ENCODE peak calls at places on chromosome X, in four cellular contexts. One of them, this sample, is unnamed.

GRCh38 chrX:10450229-10450958 is 170.0 kb downstream of the MID1 start:
- DNase-seq in HCT116: no peak
- DNase-seq in GM12878: no peak
- DNase-seq in WTC11: no peak
- DNase-seq in this sample: no peak

GRCh38 chrX:101460669-101461068 is 24.6 kb upstream of the ARMCX4 start:
- DNase-seq in HCT116: no peak
- DNase-seq in GM12878: no peak
- DNase-seq in WTC11: no peak
- DNase-seq in this sample: no peak

GRCh38 chrX:46140272-46140671 is 404.9 kb downstream of the ZNF674 start:
- DNase-seq in HCT116: no peak
- DNase-seq in GM12878: no peak
- DNase-seq in WTC11: no peak
- DNase-seq in this sample: no peak

GRCh38 chrX:135477576-135477975 is 42.9 kb upstream of the INTS6L start:
- DNase-seq in HCT116: peak
- DNase-seq in GM12878: no peak
- DNase-seq in WTC11: peak
- DNase-seq in this sample: peak

GRCh38 chrX:12996934-12997435 is 22.1 kb downstream of the TMSB4X start:
- DNase-seq in HCT116: no peak
- DNase-seq in GM12878: no peak
- DNase-seq in WTC11: no peak
- DNase-seq in this sample: no peak

GRCh38 chrX:24498181-24498580 is 33.1 kb downstream of the PDK3 start:
- DNase-seq in HCT116: no peak
- DNase-seq in GM12878: no peak
- DNase-seq in WTC11: no peak
- DNase-seq in this sample: peak

GRCh38 chrX:39309018-39309620 is 507.9 kb downstream of the MID1IP1 start:
- DNase-seq in HCT116: no peak
- DNase-seq in GM12878: no peak
- DNase-seq in WTC11: no peak
- DNase-seq in this sample: no peak

GRCh38 chrX:95889279-95889678 is 795.4 kb upstream of the DIAPH2 start:
- DNase-seq in HCT116: no peak
- DNase-seq in GM12878: no peak
- DNase-seq in WTC11: no peak
- DNase-seq in this sample: no peak

GRCh38 chrX:19602866-19603620 is 87.7 kb upstream of the MAP3K15 start:
- DNase-seq in HCT116: peak
- DNase-seq in GM12878: no peak
- DNase-seq in WTC11: no peak
- DNase-seq in this sample: no peak

GRCh38 chrX:14032383-14032782 is 2.7 kb upstream of the GEMIN8 start:
- DNase-seq in HCT116: no peak
- DNase-seq in GM12878: no peak
- DNase-seq in WTC11: peak
- DNase-seq in this sample: peak

GRCh38 chrX:40158036-40158706 is 60.4 kb upstream of the BCOR start:
- DNase-seq in HCT116: no peak
- DNase-seq in GM12878: no peak
- DNase-seq in WTC11: peak
- DNase-seq in this sample: no peak

GRCh38 chrX:11321986-11322385 is 28.8 kb downstream of the AMELX start:
- DNase-seq in HCT116: no peak
- DNase-seq in GM12878: no peak
- DNase-seq in WTC11: no peak
- DNase-seq in this sample: no peak

GRCh38 chrX:1480082-1480785 is 27.5 kb upstream of the ASMTL start:
- DNase-seq in HCT116: no peak
- DNase-seq in GM12878: no peak
- DNase-seq in WTC11: no peak
- DNase-seq in this sample: no peak

GRCh38 chrX:44568196-44568595 is 25.5 kb upstream of the FUNDC1 start:
- DNase-seq in HCT116: no peak
- DNase-seq in GM12878: no peak
- DNase-seq in WTC11: no peak
- DNase-seq in this sample: no peak

GRCh38 chrX:18075603-18076002 is 145.1 kb downstream of the BEND2 start:
- DNase-seq in HCT116: no peak
- DNase-seq in GM12878: no peak
- DNase-seq in WTC11: no peak
- DNase-seq in this sample: no peak

GRCh38 chrX:118497180-118497814 is 1.7 kb downstream of the DOCK11 start:
- DNase-seq in HCT116: no peak
- DNase-seq in GM12878: no peak
- DNase-seq in WTC11: no peak
- DNase-seq in this sample: no peak

GRCh38 chrX:44997282-44997813 is 124.4 kb downstream of the KDM6A start:
- DNase-seq in HCT116: no peak
- DNase-seq in GM12878: no peak
- DNase-seq in WTC11: no peak
- DNase-seq in this sample: no peak

GRCh38 chrX:40573763-40574162 is 7.0 kb upstream of the ATP6AP2 start:
- DNase-seq in HCT116: no peak
- DNase-seq in GM12878: no peak
- DNase-seq in WTC11: peak
- DNase-seq in this sample: no peak

GRCh38 chrX:23907106-23907495 is 637 bp downstream of the APOO start:
- DNase-seq in HCT116: no peak
- DNase-seq in GM12878: no peak
- DNase-seq in WTC11: no peak
- DNase-seq in this sample: no peak

GRCh38 chrX:110395877-110396276 is 37.2 kb downstream of the RTL9 start:
- DNase-seq in HCT116: no peak
- DNase-seq in GM12878: no peak
- DNase-seq in WTC11: no peak
- DNase-seq in this sample: no peak

GRCh38 chrX:55008571-55009358 is 8.6 kb downstream of the APEX2 start:
- DNase-seq in HCT116: peak
- DNase-seq in GM12878: no peak
- DNase-seq in WTC11: no peak
- DNase-seq in this sample: no peak

GRCh38 chrX:135185795-135186443 is 14.7 kb upstream of the CT55 start:
- DNase-seq in HCT116: peak
- DNase-seq in GM12878: peak
- DNase-seq in WTC11: peak
- DNase-seq in this sample: peak

GRCh38 chrX:104510801-104511200 is 55.2 kb upstream of the IL1RAPL2 start:
- DNase-seq in HCT116: no peak
- DNase-seq in GM12878: no peak
- DNase-seq in WTC11: no peak
- DNase-seq in this sample: no peak

GRCh38 chrX:39772057-39772832 is 325.5 kb downstream of the BCOR start:
- DNase-seq in HCT116: no peak
- DNase-seq in GM12878: no peak
- DNase-seq in WTC11: peak
- DNase-seq in this sample: peak

GRCh38 chrX:85112270-85112669 is 108.6 kb downstream of the APOOL start:
- DNase-seq in HCT116: no peak
- DNase-seq in GM12878: no peak
- DNase-seq in WTC11: no peak
- DNase-seq in this sample: no peak

GRCh38 chrX:30307466-30307865 is 1.7 kb downstream of the NR0B1 start:
- DNase-seq in HCT116: no peak
- DNase-seq in GM12878: no peak
- DNase-seq in WTC11: no peak
- DNase-seq in this sample: no peak

GRCh38 chrX:120308558-120308957 is 2.7 kb downstream of the TMEM255A start:
- DNase-seq in HCT116: no peak
- DNase-seq in GM12878: no peak
- DNase-seq in WTC11: peak
- DNase-seq in this sample: no peak

GRCh38 chrX:18390941-18391538 is 34.4 kb upstream of the CDKL5 start:
- DNase-seq in HCT116: peak
- DNase-seq in GM12878: peak
- DNase-seq in WTC11: peak
- DNase-seq in this sample: peak

GRCh38 chrX:39613508-39613921 is 484.2 kb downstream of the BCOR start:
- DNase-seq in HCT116: no peak
- DNase-seq in GM12878: no peak
- DNase-seq in WTC11: peak
- DNase-seq in this sample: peak

GRCh38 chrX:100979881-100980607 is 10.5 kb downstream of the ARL13A start:
- DNase-seq in HCT116: no peak
- DNase-seq in GM12878: no peak
- DNase-seq in WTC11: no peak
- DNase-seq in this sample: no peak

GRCh38 chrX:50100188-50100587 is 100.6 kb downstream of the AKAP4 start:
- DNase-seq in HCT116: no peak
- DNase-seq in GM12878: no peak
- DNase-seq in WTC11: no peak
- DNase-seq in this sample: peak

GRCh38 chrX:27600686-27601085 is 10.5 kb downstream of the DCAF8L2 start:
- DNase-seq in HCT116: no peak
- DNase-seq in GM12878: no peak
- DNase-seq in WTC11: no peak
- DNase-seq in this sample: no peak

DNA sequence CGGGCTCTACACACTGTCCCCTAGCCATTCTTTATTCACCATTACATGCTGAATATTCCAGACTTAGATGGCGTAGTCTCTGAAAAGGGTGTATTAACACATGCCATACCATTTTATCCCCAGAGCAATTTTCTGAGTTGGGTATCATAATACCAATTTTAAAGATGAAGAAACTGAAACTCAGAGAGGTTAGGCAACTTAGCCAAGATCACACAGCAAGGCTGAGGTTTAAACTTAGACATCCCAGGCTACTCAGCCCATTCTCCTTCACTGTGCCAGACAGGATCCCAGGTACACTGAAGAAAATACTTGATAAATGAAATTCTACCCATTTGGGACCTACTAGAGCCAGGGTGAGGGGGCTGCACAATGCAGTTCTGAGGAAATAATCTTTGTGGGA is 67.4 kb upstream of the ARHGAP36 start:
- DNase-seq in HCT116: no peak
- DNase-seq in GM12878: no peak
- DNase-seq in WTC11: no peak
- DNase-seq in this sample: no peak
- TF ChIP-seq SP1 in HCT116: no peak
- TF ChIP-seq SP1 in GM12878: no peak
- TF ChIP-seq SP1 in WTC11: no peak
- TF ChIP-seq SP1 in this sample: no peak

GRCh38 chrX:65874110-65874509 is 165.8 kb downstream of the VSIG4 start:
- DNase-seq in HCT116: no peak
- DNase-seq in GM12878: no peak
- DNase-seq in WTC11: no peak
- DNase-seq in this sample: no peak

GRCh38 chrX:65866146-65866545 is 173.7 kb downstream of the VSIG4 start:
- DNase-seq in HCT116: no peak
- DNase-seq in GM12878: peak
- DNase-seq in WTC11: no peak
- DNase-seq in this sample: no peak

GRCh38 chrX:65866762-65867161 is 173.1 kb downstream of the VSIG4 start:
- DNase-seq in HCT116: no peak
- DNase-seq in GM12878: no peak
- DNase-seq in WTC11: no peak
- DNase-seq in this sample: no peak

GRCh38 chrX:65874765-65875164 is 165.1 kb downstream of the VSIG4 start:
- DNase-seq in HCT116: no peak
- DNase-seq in GM12878: no peak
- DNase-seq in WTC11: no peak
- DNase-seq in this sample: no peak

DNA sequence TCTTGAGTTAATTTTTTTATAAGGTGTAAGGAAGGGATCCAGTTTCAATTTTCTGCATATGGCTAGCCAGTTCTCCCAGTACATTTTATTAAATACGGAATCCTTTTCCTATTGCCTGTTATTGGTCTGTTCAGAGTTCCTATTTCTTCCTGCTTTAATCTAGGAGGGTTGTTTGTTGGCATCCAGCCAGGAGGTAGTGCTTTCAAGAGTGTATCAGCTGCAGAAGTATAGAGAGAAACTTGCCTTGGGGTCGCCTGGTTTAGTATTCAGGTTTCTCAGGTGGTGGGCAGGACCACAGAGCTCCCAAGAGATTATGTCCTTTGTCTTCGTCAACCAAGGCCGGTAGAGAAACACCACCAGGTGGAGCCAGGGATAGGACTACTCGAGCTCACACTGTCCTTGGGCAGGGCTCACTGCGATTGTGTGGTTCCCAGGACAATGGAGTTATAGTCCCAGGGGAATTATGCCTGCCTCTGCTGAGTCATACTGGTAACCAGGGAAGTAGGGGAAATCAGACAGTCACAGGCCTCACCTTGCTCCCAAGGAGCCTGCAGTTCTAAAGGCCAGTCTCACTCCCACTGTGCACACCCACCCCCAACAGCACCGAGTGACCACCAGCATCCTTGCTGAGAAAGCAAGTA is 168.1 kb downstream of the VSIG4 start:
- DNase-seq in HCT116: peak
- DNase-seq in GM12878: peak
- DNase-seq in WTC11: peak
- DNase-seq in this sample: no peak
- TF ChIP-seq SP1 in HCT116: no peak
- TF ChIP-seq SP1 in GM12878: no peak
- TF ChIP-seq SP1 in WTC11: no peak
- TF ChIP-seq SP1 in this sample: no peak

DNA sequence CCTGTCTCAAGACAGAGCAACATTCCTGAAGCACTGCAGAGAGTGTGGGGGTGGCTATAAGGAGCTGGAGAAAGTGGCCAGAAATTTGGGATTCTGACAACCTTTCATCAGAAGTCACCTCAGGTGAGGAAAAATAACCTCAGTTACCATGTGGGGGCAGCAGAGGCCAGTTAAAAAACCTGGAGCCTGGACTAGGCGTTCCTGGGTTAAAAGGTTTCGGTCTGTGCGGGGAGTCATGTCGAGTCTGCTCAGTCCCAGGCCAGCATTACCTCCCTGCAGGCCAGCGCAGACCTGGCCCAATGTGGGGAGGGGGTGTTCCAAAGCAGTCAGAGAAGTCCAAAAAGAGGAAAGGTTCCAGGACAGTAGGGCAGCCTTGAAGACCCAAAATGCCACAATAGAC is 10.9 kb upstream of the NALF2 start:
- DNase-seq in HCT116: peak
- DNase-seq in GM12878: no peak
- DNase-seq in WTC11: peak
- DNase-seq in this sample: peak
- TF ChIP-seq SP1 in HCT116: no peak
- TF ChIP-seq SP1 in GM12878: no peak
- TF ChIP-seq SP1 in WTC11: no peak
- TF ChIP-seq SP1 in this sample: no peak

GRCh38 chrX:127038065-127038464 is 218.5 kb downstream of the PRR32 start:
- DNase-seq in HCT116: no peak
- DNase-seq in GM12878: no peak
- DNase-seq in WTC11: no peak
- DNase-seq in this sample: peak

DNA sequence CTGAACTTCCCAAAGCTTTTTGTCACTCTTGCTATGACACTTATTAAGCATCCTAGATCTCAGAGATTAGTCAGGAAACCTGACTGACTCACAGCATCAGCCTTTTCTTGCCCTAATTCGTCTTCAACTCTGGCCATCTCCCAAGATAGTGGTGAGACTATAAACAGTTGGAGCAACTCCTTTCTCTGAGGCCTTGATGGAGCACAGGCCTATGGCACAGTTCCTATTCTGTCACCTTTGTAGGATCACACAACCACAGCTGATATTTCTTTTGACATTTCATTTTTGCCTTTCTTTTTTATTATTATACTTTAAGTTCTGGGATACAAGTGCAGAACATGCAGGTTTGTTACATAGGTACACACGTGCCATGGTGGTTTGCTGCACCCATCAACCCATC is 217.7 kb downstream of the PRR32 start:
- DNase-seq in HCT116: no peak
- DNase-seq in GM12878: no peak
- DNase-seq in WTC11: no peak
- DNase-seq in this sample: no peak
- TF ChIP-seq SP1 in HCT116: no peak
- TF ChIP-seq SP1 in GM12878: no peak
- TF ChIP-seq SP1 in WTC11: no peak
- TF ChIP-seq SP1 in this sample: no peak